ENCODE peak calls at places on chromosomes 16 and 17, in ten cellular contexts. Q is CD4-positive, alpha-beta memory T cell; S is stomach; Y is HCT116; T is ovary; A is heart right ventricle; M is cardiac muscle cell; R is tibial nerve; X is CD4-positive, CD25-positive, alpha-beta regulatory T cell; O is AG04450. H is an unnamed sample. For H3K27me3, the result is how much of the 10 kb centered on the place peaks cover.

GRCh38 chr17:83155128-83156081 is 76.0 kb downstream of the METRNL start:
- DNase-seq in Q (no peak), S (no peak), Y (no peak), T (no peak), A (no peak), M (no peak), R (no peak), X (no peak), O (no peak), H (no peak)

GRCh38 chr16:75789237-75789636 is 62.9 kb upstream of the CPHXL start:
- DNase-seq in Q (no peak), S (no peak), Y (peak), T (no peak), A (peak), M (peak), R (no peak), X (peak), O (peak), H (no peak)

GRCh38 chr17:72952641-72953313 is 139.7 kb downstream of the SLC39A11 start:
- DNase-seq in Q (no peak), S (no peak), Y (no peak), T (no peak), A (no peak), M (peak), R (no peak), X (no peak), O (no peak), H (no peak)

GRCh38 chr16:9138731-9139501 is 47.5 kb downstream of the HAPSTR1 start:
- DNase-seq in Q (peak), S (peak), Y (peak), T (peak), A (peak), M (peak), R (peak), X (peak), O (no peak), H (peak)

GRCh38 chr17:17679243-17679642 is 2.0 kb upstream of the RAI1 start:
- DNase-seq in Q (no peak), S (no peak), Y (no peak), T (no peak), A (no peak), M (no peak), R (no peak), X (no peak), O (no peak), H (peak)

GRCh38 chr17:82134101-82134500 is 36.1 kb upstream of the FASN start:
- DNase-seq in Q (no peak), S (peak), Y (no peak), T (no peak), A (no peak), M (no peak), R (peak), X (no peak), O (no peak), H (peak)

GRCh38 chr17:76678330-76678729 is 32.4 kb downstream of the MXRA7 start:
- DNase-seq in Q (no peak), S (no peak), Y (no peak), T (no peak), A (no peak), M (no peak), R (no peak), X (peak), O (no peak), H (no peak)

GRCh38 chr16:9061358-9061813 is 30.1 kb upstream of the HAPSTR1 start:
- DNase-seq in Q (no peak), S (no peak), Y (no peak), T (no peak), A (peak), M (peak), R (no peak), X (no peak), O (peak), H (peak)

GRCh38 chr16:31006086-31006385 is 4.4 kb downstream of the STX1B start:
- DNase-seq in Q (no peak), S (no peak), Y (no peak), T (no peak), A (no peak), M (no peak), R (no peak), X (no peak), O (no peak), H (no peak)

GRCh38 chr17:57033296-57033695 is 51.8 kb upstream of the AKAP1 start:
- DNase-seq in Q (no peak), S (peak), Y (no peak), T (peak), A (peak), M (peak), R (no peak), X (no peak), O (no peak), H (no peak)

GRCh38 chr17:521561-522325 is 169.1 kb upstream of the RPH3AL start:
- DNase-seq in Q (no peak), S (no peak), Y (no peak), T (no peak), A (no peak), M (no peak), R (no peak), X (no peak), O (no peak), H (no peak)

DNA sequence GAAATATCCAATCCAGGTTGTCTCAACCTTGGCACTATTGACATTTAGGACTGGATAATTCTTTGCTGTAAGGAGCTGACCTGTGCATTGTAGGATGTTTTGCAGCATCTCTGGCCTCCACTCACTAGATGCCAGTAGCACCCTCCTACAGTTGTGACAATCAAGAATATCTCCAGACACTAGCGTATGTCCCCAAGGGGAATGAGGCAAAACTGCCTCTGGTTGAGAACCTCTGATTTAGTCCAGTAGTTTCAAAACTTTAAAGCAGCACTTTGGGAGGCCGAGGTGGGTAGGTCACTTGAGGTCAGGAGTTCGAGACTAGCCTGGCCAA is 48.4 kb downstream of the IQCK start:
- DNase-seq in Q (no peak), S (no peak), Y (no peak), T (no peak), A (no peak), M (no peak), R (no peak), X (no peak), O (no peak), H (no peak)
- H3K27ac ChIP-seq in Q (no peak), S (no peak), Y (no peak), T (no peak), A (no peak), M (no peak), R (peak), X (no peak), O (no peak), H (no peak)

DNA sequence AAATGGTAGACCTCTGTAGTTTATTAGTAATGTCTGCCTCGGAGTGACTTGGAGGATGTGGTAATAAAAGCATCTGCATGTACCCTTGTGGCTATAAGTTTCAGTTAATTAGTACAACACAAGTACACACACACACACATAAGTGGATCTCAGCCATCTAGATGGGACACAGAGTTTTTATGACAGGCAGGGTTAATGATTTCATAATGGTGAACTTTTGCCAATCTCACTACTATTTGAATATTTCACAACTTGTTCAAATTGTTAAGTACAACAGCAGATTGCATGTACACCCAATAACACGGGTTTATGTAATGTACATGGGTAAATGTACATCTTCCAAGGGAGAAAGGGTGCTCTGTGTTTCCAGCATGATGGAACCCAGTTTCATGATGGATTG is 511.3 kb upstream of the HSBP1 start:
- DNase-seq in Q (no peak), S (no peak), Y (no peak), T (no peak), A (no peak), M (no peak), R (no peak), X (no peak), O (no peak), H (no peak)
- H3K27me3 ChIP-seq in Q (under half), S (under half), Y (under half), T (under half), A (under half), M (under half), R (under half), X (under half), O (under half), H (under half)

GRCh38 chr16:79627092-79627491 is 26.6 kb upstream of the MAF start:
- DNase-seq in Q (no peak), S (no peak), Y (no peak), T (no peak), A (no peak), M (no peak), R (no peak), X (no peak), O (no peak), H (no peak)
- H3K27ac ChIP-seq in Q (no peak), S (no peak), Y (no peak), T (no peak), A (no peak), M (no peak), R (no peak), X (no peak), O (no peak), H (no peak)

GRCh38 chr17:80499536-80499935 is 23.1 kb upstream of the NPTX1 start:
- DNase-seq in Q (no peak), S (no peak), Y (no peak), T (no peak), A (no peak), M (no peak), R (no peak), X (no peak), O (no peak), H (no peak)

GRCh38 chr17:80498920-80499410 is 22.6 kb upstream of the NPTX1 start:
- DNase-seq in Q (no peak), S (no peak), Y (no peak), T (no peak), A (no peak), M (no peak), R (no peak), X (no peak), O (no peak), H (no peak)

GRCh38 chr17:80499961-80500665 is 23.7 kb upstream of the NPTX1 start:
- DNase-seq in Q (no peak), S (no peak), Y (no peak), T (no peak), A (no peak), M (no peak), R (no peak), X (no peak), O (no peak), H (no peak)

GRCh38 chr17:80497726-80498241 is 21.4 kb upstream of the NPTX1 start:
- DNase-seq in Q (no peak), S (no peak), Y (no peak), T (no peak), A (no peak), M (no peak), R (no peak), X (no peak), O (no peak), H (no peak)

DNA sequence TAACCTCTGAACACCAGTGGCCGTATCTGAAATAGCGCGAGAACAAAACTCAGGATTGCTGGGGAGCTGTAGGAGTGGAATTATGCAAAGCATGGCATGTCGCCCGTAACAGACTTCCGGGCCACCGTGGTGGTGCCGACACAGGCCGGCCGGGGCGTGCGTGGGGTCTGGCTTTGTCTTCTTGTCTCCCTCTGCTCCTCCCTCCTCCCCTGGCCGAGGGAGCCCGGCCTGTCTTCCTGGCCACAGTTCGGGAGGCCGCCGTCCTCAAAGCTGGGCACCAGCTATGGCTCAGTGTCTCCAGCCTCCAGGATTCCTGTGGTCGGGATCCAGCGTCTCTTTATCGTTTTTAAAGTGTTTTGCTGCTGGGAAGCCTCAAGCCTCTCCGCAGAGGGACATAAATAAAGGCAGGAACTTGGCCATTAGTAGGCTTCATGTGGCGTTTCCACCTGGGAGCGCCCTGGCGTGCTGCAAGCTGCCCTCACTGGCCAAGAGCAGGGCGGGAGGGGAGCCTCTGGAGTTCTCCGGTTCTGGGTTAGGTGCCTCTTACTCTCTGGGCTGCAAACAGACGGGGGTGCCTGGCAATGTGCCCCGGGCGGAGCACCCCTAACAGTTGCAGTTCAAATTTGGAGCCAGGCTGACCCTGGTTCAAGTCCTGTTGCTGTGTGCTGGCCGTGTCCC is 22.0 kb upstream of the NPTX1 start:
- DNase-seq in Q (no peak), S (no peak), Y (no peak), T (peak), A (no peak), M (no peak), R (no peak), X (no peak), O (no peak), H (no peak)
- H3K27me3 ChIP-seq in Q (under half), S (under half), Y (under half), T (under half), A (half or more), M (half or more), R (under half), X (under half), O (under half), H (under half)

DNA sequence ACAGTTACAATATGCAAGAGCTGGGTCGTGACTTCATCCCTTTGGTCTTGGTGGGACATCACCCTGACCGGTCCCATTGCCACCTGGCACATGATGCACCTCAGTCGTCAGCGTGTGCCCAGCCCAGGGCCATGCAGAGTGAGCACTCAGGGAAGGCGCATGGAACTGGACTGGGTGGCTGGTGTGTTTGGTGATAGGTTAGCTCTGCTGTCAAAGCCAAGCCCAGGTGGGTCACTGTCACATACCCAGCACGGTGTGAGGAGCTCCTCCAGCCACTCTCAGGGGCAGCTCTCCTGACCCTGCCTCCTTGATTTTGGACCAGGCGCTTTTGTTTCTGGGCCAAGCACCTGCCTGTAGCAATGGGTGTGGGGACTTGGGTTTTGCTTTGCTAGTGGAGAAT is 180.9 kb downstream of the RAB11FIP4 start:
- DNase-seq in Q (no peak), S (no peak), Y (no peak), T (no peak), A (no peak), M (no peak), R (no peak), X (no peak), O (no peak), H (no peak)
- H3K27ac ChIP-seq in Q (no peak), S (peak), Y (no peak), T (peak), A (peak), M (no peak), R (peak), X (no peak), O (peak), H (no peak)

GRCh38 chr17:4586043-4586442 is 1.7 kb downstream of the SMTNL2 start:
- DNase-seq in Q (no peak), S (no peak), Y (no peak), T (no peak), A (no peak), M (no peak), R (no peak), X (no peak), O (no peak), H (peak)

GRCh38 chr17:4588391-4588790 is 4.1 kb downstream of the SMTNL2 start:
- DNase-seq in Q (no peak), S (no peak), Y (no peak), T (no peak), A (no peak), M (no peak), R (no peak), X (no peak), O (no peak), H (peak)

GRCh38 chr17:4585203-4585939 is 1.0 kb downstream of the SMTNL2 start:
- DNase-seq in Q (no peak), S (no peak), Y (no peak), T (peak), A (no peak), M (peak), R (no peak), X (no peak), O (no peak), H (peak)

GRCh38 chr17:4587803-4588202 is 3.5 kb downstream of the SMTNL2 start:
- DNase-seq in Q (no peak), S (no peak), Y (no peak), T (no peak), A (peak), M (peak), R (no peak), X (no peak), O (no peak), H (peak)

GRCh38 chr17:4587195-4587594 is 2.9 kb downstream of the SMTNL2 start:
- DNase-seq in Q (no peak), S (no peak), Y (no peak), T (no peak), A (no peak), M (no peak), R (no peak), X (no peak), O (no peak), H (no peak)
- H3K27me3 ChIP-seq in Q (under half), S (under half), Y (under half), T (under half), A (under half), M (under half), R (under half), X (under half), O (half or more), H (under half)

H was measured in right cardiac atrium.